ENCODE peak calls at places on chromosomes 5 and 9, in five cellular contexts. U, B, Y, Z and N are unnamed samples.

GRCh38 chr5:150055707-150056443 is 30.5 kb downstream of the CSF1R start:
- DNase-seq in B (no peak), Z (no peak), U (no peak), Y (no peak), N (no peak)

GRCh38 chr9:70983723-70984280 is 137.6 kb downstream of the TRPM3 start:
- DNase-seq in Y (no peak), B (no peak), Z (no peak), U (no peak), N (no peak)

GRCh38 chr5:11918463-11919045 is 14.3 kb upstream of the CTNND2 start:
- DNase-seq in Z (no peak), U (no peak), B (no peak), Y (no peak), N (no peak)

GRCh38 chr9:94900222-94901018 is 173.9 kb downstream of the AOPEP start:
- DNase-seq in Z (no peak), Y (peak; percentile 28), B (no peak), U (no peak), N (no peak)

GRCh38 chr5:101679816-101680215 is 616.3 kb downstream of the SLCO4C1 start:
- DNase-seq in B (no peak), Y (no peak), Z (no peak), U (no peak), N (peak; percentile 60)

GRCh38 chr9:35703906-35704672 is 14.4 kb upstream of the TPM2 start:
- DNase-seq in Z (no peak), Y (no peak), B (no peak), U (no peak), N (no peak)

GRCh38 chr5:127673401-127673800 is 24.5 kb downstream of the CTXN3 start:
- DNase-seq in B (no peak), Y (no peak), U (no peak), Z (no peak), N (peak; percentile 7)

GRCh38 chr9:104245925-104246324 is 151.8 kb downstream of the SMC2 start:
- DNase-seq in Y (no peak), Z (no peak), B (no peak), U (no peak), N (no peak)

GRCh38 chr9:129557192-129558036 is 63.5 kb downstream of the C9orf50 start:
- DNase-seq in B (no peak), U (peak; percentile 97), Y (peak; percentile 94), Z (no peak), N (peak; percentile 87)

GRCh38 chr5:37723147-37723961 is 116.5 kb downstream of the GDNF start:
- DNase-seq in U (no peak), Y (peak; percentile 78), Z (no peak), B (peak; percentile 55), N (peak; percentile 5)

GRCh38 chr5:37103302-37103701 is 145.9 kb downstream of the CPLANE1 start:
- DNase-seq in Z (no peak), B (no peak), Y (no peak), U (no peak), N (no peak)

GRCh38 chr9:37955781-37956422 is 52.0 kb upstream of the SLC25A51 start:
- DNase-seq in Z (no peak), U (no peak), Y (no peak), B (no peak), N (no peak)

GRCh38 chr5:86376214-86376613 is 241.5 kb upstream of the COX7C start:
- DNase-seq in Y (no peak), Z (no peak), B (no peak), U (no peak), N (no peak)

GRCh38 chr9:129162901-129163670 is 15.0 kb downstream of the IER5L start:
- DNase-seq in Z (no peak), U (no peak), B (no peak), Y (no peak), N (no peak)

GRCh38 chr5:15933481-15934207 is 245.9 kb downstream of the MARCHF11 start:
- DNase-seq in Y (no peak), U (no peak), Z (no peak), B (no peak), N (no peak)

GRCh38 chr9:122095010-122095767 is 2.1 kb upstream of the TTLL11 start:
- DNase-seq in B (peak; percentile 38), Y (peak; percentile 74), Z (no peak), U (peak; percentile 48), N (peak; percentile 77)

DNA sequence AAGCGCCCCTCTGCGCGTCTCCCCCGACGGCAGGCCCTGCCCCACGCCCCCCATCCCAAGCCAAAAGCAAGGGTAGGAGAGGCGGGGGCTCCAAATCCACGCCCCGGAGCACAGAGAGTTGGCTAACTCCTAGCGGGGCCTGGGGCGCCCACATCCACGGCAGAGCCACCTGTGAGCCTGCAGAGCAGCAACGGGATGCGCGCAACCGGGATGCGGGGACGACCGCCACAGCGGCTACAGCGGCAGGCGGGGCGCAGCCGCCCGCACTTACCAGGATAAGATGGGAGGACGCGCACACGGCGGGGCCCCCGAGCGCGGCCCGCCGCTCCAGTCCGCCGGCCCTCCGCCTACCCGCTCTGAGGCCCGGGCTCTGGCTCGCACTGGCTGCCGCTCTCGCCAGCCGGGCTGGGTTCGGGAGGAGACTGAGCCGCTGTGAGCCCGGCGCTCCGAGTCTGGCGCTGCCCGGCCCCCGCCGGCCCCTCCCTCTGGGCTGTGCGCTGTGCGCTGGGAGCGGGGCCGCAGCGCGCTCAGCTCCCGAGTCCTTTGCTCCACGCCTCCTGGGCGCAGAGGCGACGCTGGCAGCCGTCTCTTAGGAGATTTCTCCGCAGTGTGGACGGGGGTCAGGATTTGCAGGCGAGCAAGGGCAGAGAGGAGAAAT is at the start of gene SLC24A2:
- DNase-seq in Y (peak; percentile 73), U (no peak), B (no peak), Z (no peak), N (no peak)
- H3K4me3 ChIP-seq in Y (peak within 1 kb of the TSS; percentile 76), U (no peak within 1 kb of the TSS), B (peak within 1 kb of the TSS; percentile 33), Z (no peak within 1 kb of the TSS), N (no peak within 1 kb of the TSS)

DNA sequence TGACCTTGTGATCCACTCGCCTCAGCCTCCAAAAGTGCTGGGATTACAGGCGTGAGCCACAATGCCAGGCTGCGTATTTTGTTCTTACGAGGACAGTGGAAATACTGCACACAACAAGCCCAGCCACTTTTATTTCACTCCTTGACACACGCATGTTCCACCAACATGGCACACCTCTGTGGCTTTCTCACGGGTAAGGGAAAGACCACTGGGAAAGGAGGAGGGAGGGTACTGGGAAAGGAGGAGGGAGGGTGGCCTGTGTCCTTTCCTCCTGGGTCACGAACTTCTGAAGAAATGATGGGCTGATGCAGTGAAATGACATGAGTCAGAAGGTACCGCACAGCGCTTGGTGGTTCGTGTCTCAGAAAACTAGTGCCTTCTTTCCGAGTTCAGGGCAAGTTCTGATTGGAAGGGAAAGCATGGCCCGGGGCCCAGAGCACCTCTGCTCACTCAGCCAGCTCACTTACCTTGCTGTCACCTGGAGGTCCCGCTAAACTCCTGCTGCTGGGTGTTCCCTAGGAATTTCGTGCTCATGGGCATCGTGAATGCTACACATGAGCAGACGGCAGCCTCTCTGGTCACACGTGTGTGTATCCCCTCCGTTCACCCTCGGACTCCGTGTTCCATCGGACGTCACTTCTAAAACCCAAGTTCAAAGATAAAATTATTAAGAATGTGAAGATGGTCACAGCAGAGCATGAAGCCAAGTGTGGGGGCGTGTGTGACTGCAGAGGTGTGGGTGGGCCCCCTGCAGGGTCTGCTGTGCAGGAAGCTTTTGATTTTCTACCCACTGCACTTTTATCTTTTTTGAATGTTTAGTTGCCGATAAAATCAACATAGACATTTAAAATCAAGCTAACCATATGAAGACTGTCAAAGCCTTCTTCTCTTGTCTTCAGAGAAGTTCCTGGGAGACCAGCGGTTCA is 42.9 kb downstream of the LAMC3 start:
- DNase-seq in U (no peak), Z (no peak), Y (no peak), B (no peak), N (no peak)
- TF ChIP-seq HDAC2 in U (no peak), Z (no peak), Y (no peak), B (no peak), N (no peak)

DNA sequence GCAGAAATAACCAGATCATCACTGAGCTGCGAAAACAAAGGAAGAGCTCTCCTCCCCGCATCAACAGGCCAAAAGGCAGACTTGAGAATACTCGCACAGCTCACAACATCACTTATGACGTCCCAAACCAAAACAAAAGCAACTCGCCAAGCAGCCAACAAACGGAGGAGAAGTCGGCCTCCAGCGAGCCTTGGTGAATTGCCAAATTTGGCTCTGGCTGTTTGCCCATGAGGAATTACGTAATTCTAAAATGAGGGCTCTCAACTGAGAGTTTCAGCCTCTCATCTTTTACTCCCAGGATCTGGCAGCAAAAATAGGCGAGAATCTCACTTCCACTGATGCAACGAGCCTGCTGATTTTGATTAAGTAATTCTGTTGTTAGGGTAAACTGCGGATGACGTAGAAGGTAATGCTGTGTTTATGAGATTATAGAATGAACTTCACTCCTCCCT is 51.7 kb upstream of the SEMA6A start:
- DNase-seq in Z (no peak), Y (no peak), B (no peak), U (no peak), N (no peak)
- H3K4me3 ChIP-seq in Z (no peak overlapping the region), Y (no peak overlapping the region), B (no peak overlapping the region), U (no peak overlapping the region), N (no peak overlapping the region)

GRCh38 chr5:553874-554273 is 29.6 kb upstream of the SLC9A3 start:
- DNase-seq in Y (no peak), B (no peak), U (no peak), Z (no peak), N (peak; percentile 86)
- TF ChIP-seq HDAC2 in Y (no peak), B (no peak), U (no peak), Z (no peak), N (no peak)

DNA sequence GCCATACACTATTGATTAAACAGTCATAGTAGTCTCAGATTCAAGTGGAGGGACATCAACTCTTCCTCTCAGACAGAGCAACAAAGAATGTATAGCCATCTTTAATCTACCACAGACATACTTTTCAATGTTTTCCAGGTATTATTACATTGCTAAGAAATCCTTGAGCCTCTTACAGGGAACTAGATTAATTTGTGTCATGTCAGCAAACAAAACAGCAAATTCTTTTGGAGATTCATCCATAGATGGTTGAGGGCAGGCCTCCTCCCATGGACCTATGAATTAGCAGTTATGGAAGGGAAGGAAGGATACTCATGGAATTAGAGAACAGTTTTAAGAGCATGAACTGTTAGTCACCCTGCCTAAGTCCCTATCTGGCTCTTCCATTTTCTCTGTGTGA is 47.8 kb upstream of the ARRDC3 start:
- DNase-seq in Y (no peak), Z (no peak), B (no peak), U (no peak), N (no peak)
- H3K4me3 ChIP-seq in Y (no peak overlapping the region), Z (no peak overlapping the region), B (no peak overlapping the region), U (no peak overlapping the region), N (no peak overlapping the region)